ENCODE peak calls at places on chromosomes 1 and 21, in five cellular contexts. N is CD8-positive, alpha-beta T cell; B is neural progenitor cell; L is CD4-positive, alpha-beta T cell; Z is MM.1S. F is an unnamed sample. For H3K27me3, the result is how much of the 10 kb centered on the place peaks cover.

GRCh38 chr1:244054247-244054923 is 3.3 kb downstream of the ZBTB18 start:
- DNase-seq in L (no peak), B (peak), Z (no peak), N (no peak), F (no peak)

GRCh38 chr21:27507695-27508094 is 540.8 kb upstream of the ADAMTS5 start:
- DNase-seq in Z (no peak), N (no peak), L (no peak), B (no peak), F (no peak)

GRCh38 chr1:204398197-204399125 is 13.2 kb downstream of the PPP1R15B start:
- DNase-seq in L (no peak), Z (peak), N (peak), B (peak), F (peak)

GRCh38 chr1:44723064-44723463 is 7.9 kb downstream of the RNU5D-1 start:
- DNase-seq in Z (no peak), L (no peak), B (no peak), N (no peak), F (no peak)

GRCh38 chr1:246966502-246966901 is 34.8 kb upstream of the AHCTF1 start:
- DNase-seq in L (no peak), N (no peak), B (no peak), Z (no peak), F (no peak)

GRCh38 chr1:212696721-212697331 is 2.8 kb downstream of the BATF3 start:
- DNase-seq in Z (no peak), B (no peak), N (no peak), L (no peak), F (no peak)

GRCh38 chr1:90176530-90176929 is 181.6 kb downstream of the ZNF326 start:
- DNase-seq in Z (no peak), B (no peak), L (no peak), N (no peak), F (no peak)

GRCh38 chr1:156387899-156388813 is 19.1 kb downstream of the RHBG start:
- DNase-seq in B (peak), L (no peak), N (no peak), Z (peak), F (no peak)

GRCh38 chr1:56147020-56147419 is 432.3 kb downstream of the PLPP3 start:
- DNase-seq in B (no peak), L (no peak), Z (no peak), N (no peak), F (no peak)

GRCh38 chr1:226637147-226637935 is 88.8 kb downstream of the STUM start:
- DNase-seq in B (peak), L (no peak), N (no peak), Z (no peak), F (peak)

GRCh38 chr1:74341702-74342339 is 106.6 kb downstream of the TNNI3K start:
- DNase-seq in L (no peak), N (no peak), Z (no peak), B (no peak), F (no peak)

GRCh38 chr1:154876842-154877369 is 6.8 kb upstream of the KCNN3 start:
- DNase-seq in Z (no peak), L (no peak), B (no peak), N (no peak), F (no peak)

GRCh38 chr1:14876747-14877146 is 276.8 kb upstream of the TMEM51 start:
- DNase-seq in N (no peak), Z (peak), B (no peak), L (no peak), F (no peak)

GRCh38 chr1:143667730-143668129 is 304.1 kb downstream of the FAM72C start:
- DNase-seq in L (no peak), Z (no peak), B (no peak), N (no peak), F (no peak)

GRCh38 chr1:10980094-10980577 is 32.3 kb upstream of the TARDBP start:
- DNase-seq in Z (no peak), L (no peak), B (peak), N (no peak), F (peak)

GRCh38 chr1:39269349-39269748 is 64.9 kb downstream of the MACF1 start:
- DNase-seq in Z (no peak), B (no peak), L (no peak), N (no peak), F (no peak)

GRCh38 chr1:198780376-198780775 is 141.5 kb downstream of the PTPRC start:
- DNase-seq in B (no peak), Z (no peak), N (no peak), L (no peak), F (no peak)

GRCh38 chr1:245240648-245241165 is 85.9 kb downstream of the KIF26B start:
- DNase-seq in Z (no peak), N (no peak), L (no peak), B (no peak), F (peak)

GRCh38 chr1:60949826-60950197 is 132.5 kb upstream of the NFIA start:
- DNase-seq in B (no peak), N (no peak), Z (no peak), L (no peak), F (no peak)

GRCh38 chr1:54794401-54795099 is 6.6 kb downstream of the TTC22 start:
- DNase-seq in L (no peak), N (no peak), Z (no peak), B (no peak), F (no peak)

GRCh38 chr1:206427296-206427695 is 43.0 kb upstream of the IKBKE start:
- DNase-seq in L (no peak), N (no peak), Z (no peak), B (no peak), F (no peak)

GRCh38 chr1:46448109-46448911 is 41.3 kb upstream of the DMBX1 start:
- DNase-seq in Z (no peak), L (no peak), B (peak), N (no peak), F (no peak)
- H3K27me3 ChIP-seq in Z (half or more), L (half or more), B (half or more), N (under half), F (under half)

GRCh38 chr1:203202431-203203245 is 16.1 kb upstream of the CHI3L1 start:
- DNase-seq in Z (no peak), B (no peak), N (no peak), L (no peak), F (peak)
- H3K27me3 ChIP-seq in Z (under half), B (under half), N (under half), L (under half), F (under half)

GRCh38 chr1:53186533-53186932 is 10.1 kb upstream of the CPT2 start:
- DNase-seq in B (no peak), N (no peak), L (no peak), Z (no peak), F (no peak)

GRCh38 chr1:53189061-53189460 is 7.6 kb upstream of the CPT2 start:
- DNase-seq in B (no peak), N (no peak), Z (no peak), L (no peak), F (no peak)

GRCh38 chr1:53187371-53187770 is 9.3 kb upstream of the CPT2 start:
- DNase-seq in N (no peak), L (no peak), Z (no peak), B (no peak), F (no peak)

GRCh38 chr1:53188099-53188498 is 8.5 kb upstream of the CPT2 start:
- DNase-seq in B (no peak), Z (no peak), N (no peak), L (no peak), F (no peak)

DNA sequence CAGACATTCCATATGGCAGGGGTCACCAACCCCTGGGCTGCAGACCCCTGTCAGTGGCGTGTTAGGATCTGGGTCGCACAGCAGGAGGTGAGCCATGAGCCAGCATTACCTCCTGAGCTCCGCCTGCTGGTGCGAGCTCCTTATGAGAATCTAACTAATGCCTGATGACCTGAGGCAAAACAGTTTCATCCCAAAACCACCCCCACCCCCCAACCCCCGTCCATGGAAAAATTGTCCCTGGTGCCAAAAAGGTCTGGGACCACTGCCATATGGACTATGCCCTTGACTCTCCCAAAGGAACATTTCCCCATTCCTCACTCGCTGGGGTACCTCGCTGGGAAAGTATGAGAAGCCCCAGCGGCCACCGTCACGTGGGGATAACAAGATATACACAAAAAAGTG is 6.4 kb upstream of the CPT2 start:
- DNase-seq in B (peak), L (no peak), N (no peak), Z (no peak), F (no peak)
- H3K27me3 ChIP-seq in B (under half), L (under half), N (under half), Z (under half), F (under half)

GRCh38 chr1:2819831-2820730 is 18.6 kb upstream of the TTC34 start:
- DNase-seq in L (no peak), B (no peak), N (no peak), Z (no peak), F (no peak)

GRCh38 chr1:2816786-2817185 is 15.3 kb upstream of the TTC34 start:
- DNase-seq in Z (no peak), N (no peak), B (no peak), L (no peak), F (no peak)

GRCh38 chr1:2815551-2815950 is 14.1 kb upstream of the TTC34 start:
- DNase-seq in B (no peak), N (no peak), L (no peak), Z (no peak), F (no peak)

GRCh38 chr1:2819429-2819828 is 17.9 kb upstream of the TTC34 start:
- DNase-seq in Z (no peak), N (no peak), B (no peak), L (no peak), F (no peak)

DNA sequence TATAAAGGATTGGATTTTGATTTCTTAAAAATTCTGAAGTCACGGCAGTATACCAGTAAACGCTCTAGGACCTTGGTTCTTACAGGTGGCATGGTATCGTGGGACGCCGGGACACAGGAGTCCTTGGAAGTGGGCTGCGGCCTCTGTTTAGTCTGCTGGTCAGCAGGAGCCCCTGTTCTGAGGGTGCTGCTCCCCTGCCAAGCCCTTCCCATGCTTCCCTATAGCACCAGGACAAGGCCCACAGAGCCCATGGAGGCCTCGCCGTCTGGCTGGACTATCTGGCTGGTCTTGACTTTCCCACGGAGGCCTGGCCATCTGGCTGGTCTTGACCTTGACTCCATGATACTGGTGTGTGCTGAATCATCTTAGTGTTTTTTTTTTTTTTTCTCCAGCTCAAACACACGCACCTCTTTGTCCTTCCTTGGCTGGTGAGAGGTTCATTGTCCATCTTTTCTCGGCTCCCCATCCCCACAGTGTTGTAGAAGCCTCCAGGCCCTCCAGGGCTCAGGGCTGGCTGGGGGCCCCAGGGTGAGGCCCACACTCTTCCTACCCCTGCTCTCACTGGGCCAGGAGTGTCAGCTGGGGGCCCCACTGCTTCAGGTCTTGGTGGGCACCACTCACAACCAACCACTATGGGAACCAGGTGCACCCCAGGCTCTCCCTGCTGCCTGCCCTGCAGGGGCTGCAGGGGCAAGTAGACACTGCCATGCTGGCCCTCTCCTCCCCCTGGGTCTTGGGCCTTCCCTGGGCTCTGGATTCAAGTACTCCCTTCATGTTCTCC is 16.5 kb upstream of the TTC34 start:
- DNase-seq in L (no peak), N (no peak), Z (no peak), B (no peak), F (no peak)
- H3K27me3 ChIP-seq in L (under half), N (under half), Z (half or more), B (under half), F (under half)

GRCh38 chr1:1001631-1002300 is 1.9 kb upstream of the HES4 start:
- DNase-seq in N (no peak), B (peak), L (peak), Z (no peak), F (peak)
- H3K27me3 ChIP-seq in N (under half), B (half or more), L (half or more), Z (half or more), F (under half)

GRCh38 chr1:151939141-151939540 is 29.8 kb upstream of the THEM4 start:
- DNase-seq in Z (no peak), B (no peak), L (no peak), N (no peak), F (no peak)
- H3K27me3 ChIP-seq in Z (under half), B (under half), L (under half), N (under half), F (under half)

GRCh38 chr1:165153182-165153581 is 203.3 kb downstream of the LMX1A start:
- DNase-seq in B (no peak), L (no peak), N (no peak), Z (no peak), F (no peak)
- H3K27me3 ChIP-seq in B (under half), L (under half), N (under half), Z (under half), F (under half)